ENCODE peak calls at places on chromosomes 16 and 17, in four cellular contexts. E is brain microvascular endothelial cell, W is RPMI8226, S is naive B cell. V is an unnamed sample.

GRCh38 chr17:21218101-21218500 is 4.1 kb upstream of the TMEM11 start:
- DNase-seq in W (no peak), S (no peak), E (peak), V (no peak)

GRCh38 chr16:67961551-67961957 is 6.9 kb downstream of the SLC12A4 start:
- DNase-seq in S (no peak), W (peak), E (no peak), V (no peak)

GRCh38 chr16:3690470-3690918 is 26.8 kb downstream of the TRAP1 start:
- DNase-seq in S (peak), E (peak), W (peak), V (peak)

GRCh38 chr17:8360260-8360659 is 16.2 kb downstream of the KRABD2 start:
- DNase-seq in S (no peak), E (no peak), W (no peak), V (no peak)

GRCh38 chr17:72392056-72393010 is 271.5 kb downstream of the SOX9 start:
- DNase-seq in W (no peak), E (peak), S (no peak), V (no peak)

GRCh38 chr16:81522141-81522701 is 77.6 kb downstream of the CMIP start:
- DNase-seq in E (no peak), W (no peak), S (no peak), V (peak)

GRCh38 chr16:8620535-8620934 is 963 bp upstream of the METTL22 start:
- DNase-seq in W (no peak), E (no peak), S (no peak), V (no peak)

GRCh38 chr17:159609-160008 is 21.8 kb downstream of the DOC2B start:
- DNase-seq in W (no peak), E (no peak), S (no peak), V (no peak)

GRCh38 chr17:39001703-39002637 is 34.8 kb upstream of the FBXO47 start:
- DNase-seq in E (peak), W (no peak), S (no peak), V (no peak)

GRCh38 chr17:33858682-33859081 is 396.4 kb upstream of the CCL2 start:
- DNase-seq in E (no peak), S (no peak), W (no peak), V (no peak)

GRCh38 chr16:86494565-86495356 is 15.6 kb upstream of the FOXF1 start:
- DNase-seq in S (no peak), W (no peak), E (no peak), V (no peak)

GRCh38 chr16:58814348-58814801 is 80.3 kb upstream of the GOT2 start:
- DNase-seq in W (peak), S (peak), E (peak), V (peak)

GRCh38 chr16:49350265-49351103 is 23.1 kb upstream of the C16orf78 start:
- DNase-seq in S (no peak), E (peak), W (peak), V (peak)

V was measured in NAMALWA.